ENCODE peak calls at places on chromosomes 16 and 17, in five cellular contexts. One of them, this sample, is unnamed.
A peak's percentile ranks its signal among the peaks of the same experiment; 100 is the strongest.

GRCh38 chr16:65548470-65548869 is 426.6 kb upstream of the CDH11 start:
- DNase-seq in naive thymus-derived CD8-positive, alpha-beta T cell: no peak
- DNase-seq in NCI-H1436 treated with DMSO at 0.1 percent for 48 hours: no peak
- DNase-seq in A549: no peak
- DNase-seq in GM03348: peak; percentile 15
- DNase-seq in this sample: no peak

GRCh38 chr16:89958068-89958467 is 9.5 kb downstream of the DEF8 start:
- DNase-seq in naive thymus-derived CD8-positive, alpha-beta T cell: no peak
- DNase-seq in NCI-H1436 treated with DMSO at 0.1 percent for 48 hours: no peak
- DNase-seq in A549: peak; percentile 66
- DNase-seq in GM03348: peak; percentile 28
- DNase-seq in this sample: peak; percentile 73

GRCh38 chr17:41860254-41860931 is 4.8 kb downstream of the KLHL11 start:
- DNase-seq in naive thymus-derived CD8-positive, alpha-beta T cell: no peak
- DNase-seq in NCI-H1436 treated with DMSO at 0.1 percent for 48 hours: no peak
- DNase-seq in A549: no peak
- DNase-seq in GM03348: no peak
- DNase-seq in this sample: no peak

GRCh38 chr17:48555616-48556533 is 11.0 kb upstream of the HOXB2 start:
- DNase-seq in naive thymus-derived CD8-positive, alpha-beta T cell: no peak
- DNase-seq in NCI-H1436 treated with DMSO at 0.1 percent for 48 hours: no peak
- DNase-seq in A549: peak; percentile 62
- DNase-seq in GM03348: no peak
- DNase-seq in this sample: no peak

GRCh38 chr16:75256059-75256870 is 4.8 kb upstream of the BCAR1 start:
- DNase-seq in naive thymus-derived CD8-positive, alpha-beta T cell: no peak
- DNase-seq in NCI-H1436 treated with DMSO at 0.1 percent for 48 hours: no peak
- DNase-seq in A549: no peak
- DNase-seq in GM03348: no peak
- DNase-seq in this sample: no peak

GRCh38 chr16:1036121-1036520 is 36.4 kb upstream of the SSTR5 start:
- DNase-seq in naive thymus-derived CD8-positive, alpha-beta T cell: no peak
- DNase-seq in NCI-H1436 treated with DMSO at 0.1 percent for 48 hours: no peak
- DNase-seq in A549: no peak
- DNase-seq in GM03348: no peak
- DNase-seq in this sample: no peak

GRCh38 chr17:7856081-7856791 is 1.1 kb downstream of the NAA38 start:
- DNase-seq in naive thymus-derived CD8-positive, alpha-beta T cell: no peak
- DNase-seq in NCI-H1436 treated with DMSO at 0.1 percent for 48 hours: no peak
- DNase-seq in A549: no peak
- DNase-seq in GM03348: no peak
- DNase-seq in this sample: no peak

GRCh38 chr17:59365383-59365981 is 34.0 kb downstream of the YPEL2 start:
- DNase-seq in naive thymus-derived CD8-positive, alpha-beta T cell: peak; percentile 75
- DNase-seq in NCI-H1436 treated with DMSO at 0.1 percent for 48 hours: peak; percentile 42
- DNase-seq in A549: no peak
- DNase-seq in GM03348: no peak
- DNase-seq in this sample: peak; percentile 77

GRCh38 chr17:61323696-61324539 is 75.7 kb upstream of the TBX2 start:
- DNase-seq in naive thymus-derived CD8-positive, alpha-beta T cell: no peak
- DNase-seq in NCI-H1436 treated with DMSO at 0.1 percent for 48 hours: no peak
- DNase-seq in A549: peak; percentile 51
- DNase-seq in GM03348: no peak
- DNase-seq in this sample: no peak

GRCh38 chr17:8753976-8754440 is 4.3 kb downstream of the SPDYE4 start:
- DNase-seq in naive thymus-derived CD8-positive, alpha-beta T cell: no peak
- DNase-seq in NCI-H1436 treated with DMSO at 0.1 percent for 48 hours: no peak
- DNase-seq in A549: peak; percentile 64
- DNase-seq in GM03348: peak; percentile 55
- DNase-seq in this sample: no peak

GRCh38 chr17:12737740-12738469 is 51.4 kb upstream of the ARHGAP44 start:
- DNase-seq in naive thymus-derived CD8-positive, alpha-beta T cell: no peak
- DNase-seq in NCI-H1436 treated with DMSO at 0.1 percent for 48 hours: no peak
- DNase-seq in A549: no peak
- DNase-seq in GM03348: peak; percentile 16
- DNase-seq in this sample: no peak

GRCh38 chr17:8153550-8153956 is 1.3 kb upstream of the PER1 start:
- DNase-seq in naive thymus-derived CD8-positive, alpha-beta T cell: peak; percentile 47
- DNase-seq in NCI-H1436 treated with DMSO at 0.1 percent for 48 hours: no peak
- DNase-seq in A549: peak; percentile 98
- DNase-seq in GM03348: peak; percentile 83
- DNase-seq in this sample: peak; percentile 37

GRCh38 chr16:87046235-87046634 is 271.0 kb downstream of the C16orf95 start:
- DNase-seq in naive thymus-derived CD8-positive, alpha-beta T cell: no peak
- DNase-seq in NCI-H1436 treated with DMSO at 0.1 percent for 48 hours: no peak
- DNase-seq in A549: no peak
- DNase-seq in GM03348: no peak
- DNase-seq in this sample: peak; percentile 17

GRCh38 chr17:47895254-47895855 is 681 bp upstream of the SP2 start:
- DNase-seq in naive thymus-derived CD8-positive, alpha-beta T cell: no peak
- DNase-seq in NCI-H1436 treated with DMSO at 0.1 percent for 48 hours: no peak
- DNase-seq in A549: peak; percentile 44
- DNase-seq in GM03348: peak; percentile 40
- DNase-seq in this sample: no peak

GRCh38 chr17:2695243-2695960 is 16.2 kb downstream of the CLUH start:
- DNase-seq in naive thymus-derived CD8-positive, alpha-beta T cell: no peak
- DNase-seq in NCI-H1436 treated with DMSO at 0.1 percent for 48 hours: no peak
- DNase-seq in A549: no peak
- DNase-seq in GM03348: no peak
- DNase-seq in this sample: peak; percentile 27

GRCh38 chr17:59830846-59831486 is 61.8 kb downstream of the TUBD1 start:
- DNase-seq in naive thymus-derived CD8-positive, alpha-beta T cell: no peak
- DNase-seq in NCI-H1436 treated with DMSO at 0.1 percent for 48 hours: no peak
- DNase-seq in A549: peak; percentile 58
- DNase-seq in GM03348: no peak
- DNase-seq in this sample: no peak

GRCh38 chr17:76585649-76586593 is at the start of gene ST6GALNAC2:
- DNase-seq in naive thymus-derived CD8-positive, alpha-beta T cell: peak; percentile 28
- DNase-seq in NCI-H1436 treated with DMSO at 0.1 percent for 48 hours: peak; percentile 20
- DNase-seq in A549: peak; percentile 59
- DNase-seq in GM03348: peak; percentile 66
- DNase-seq in this sample: peak; percentile 81

GRCh38 chr17:78493455-78494188 is 83.6 kb downstream of the DNAH17 start:
- DNase-seq in naive thymus-derived CD8-positive, alpha-beta T cell: no peak
- DNase-seq in NCI-H1436 treated with DMSO at 0.1 percent for 48 hours: no peak
- DNase-seq in A549: no peak
- DNase-seq in GM03348: no peak
- DNase-seq in this sample: no peak

GRCh38 chr17:18270046-18270850 is 9.8 kb downstream of the MIEF2 start:
- DNase-seq in naive thymus-derived CD8-positive, alpha-beta T cell: no peak
- DNase-seq in NCI-H1436 treated with DMSO at 0.1 percent for 48 hours: no peak
- DNase-seq in A549: no peak
- DNase-seq in GM03348: no peak
- DNase-seq in this sample: no peak

GRCh38 chr17:18955009-18955408 is 3.0 kb downstream of the SLC5A10 start:
- DNase-seq in naive thymus-derived CD8-positive, alpha-beta T cell: no peak
- DNase-seq in NCI-H1436 treated with DMSO at 0.1 percent for 48 hours: no peak
- DNase-seq in A549: no peak
- DNase-seq in GM03348: no peak
- DNase-seq in this sample: no peak

GRCh38 chr17:13002761-13003453 is 14.9 kb downstream of the ELAC2 start:
- DNase-seq in naive thymus-derived CD8-positive, alpha-beta T cell: peak; percentile 30
- DNase-seq in NCI-H1436 treated with DMSO at 0.1 percent for 48 hours: no peak
- DNase-seq in A549: peak; percentile 74
- DNase-seq in GM03348: peak; percentile 85
- DNase-seq in this sample: peak; percentile 51

GRCh38 chr17:78006338-78006737 is 47.8 kb downstream of the TNRC6C start:
- DNase-seq in naive thymus-derived CD8-positive, alpha-beta T cell: no peak
- DNase-seq in NCI-H1436 treated with DMSO at 0.1 percent for 48 hours: no peak
- DNase-seq in A549: no peak
- DNase-seq in GM03348: no peak
- DNase-seq in this sample: no peak

GRCh38 chr17:14058051-14058450 is 11.3 kb upstream of the COX10 start:
- DNase-seq in naive thymus-derived CD8-positive, alpha-beta T cell: no peak
- DNase-seq in NCI-H1436 treated with DMSO at 0.1 percent for 48 hours: no peak
- DNase-seq in A549: no peak
- DNase-seq in GM03348: peak; percentile 66
- DNase-seq in this sample: no peak

GRCh38 chr16:63938661-63939060 is 1183.2 kb downstream of the CDH11 start:
- DNase-seq in naive thymus-derived CD8-positive, alpha-beta T cell: no peak
- DNase-seq in NCI-H1436 treated with DMSO at 0.1 percent for 48 hours: no peak
- DNase-seq in A549: no peak
- DNase-seq in GM03348: peak; percentile 6
- DNase-seq in this sample: no peak

GRCh38 chr17:78561166-78561565 is 16.0 kb downstream of the DNAH17 start:
- DNase-seq in naive thymus-derived CD8-positive, alpha-beta T cell: no peak
- DNase-seq in NCI-H1436 treated with DMSO at 0.1 percent for 48 hours: no peak
- DNase-seq in A549: no peak
- DNase-seq in GM03348: no peak
- DNase-seq in this sample: no peak

GRCh38 chr17:79192503-79193500 is 118.2 kb downstream of the ENGASE start:
- DNase-seq in naive thymus-derived CD8-positive, alpha-beta T cell: peak; percentile 20
- DNase-seq in NCI-H1436 treated with DMSO at 0.1 percent for 48 hours: no peak
- DNase-seq in A549: no peak
- DNase-seq in GM03348: peak; percentile 82
- DNase-seq in this sample: peak; percentile 76

GRCh38 chr16:29839822-29840221 is 19.6 kb downstream of the MVP start:
- DNase-seq in naive thymus-derived CD8-positive, alpha-beta T cell: no peak
- DNase-seq in NCI-H1436 treated with DMSO at 0.1 percent for 48 hours: no peak
- DNase-seq in A549: no peak
- DNase-seq in GM03348: no peak
- DNase-seq in this sample: no peak

GRCh38 chr16:67529639-67530012 is 997 bp downstream of the RIPOR1 start:
- DNase-seq in naive thymus-derived CD8-positive, alpha-beta T cell: no peak
- DNase-seq in NCI-H1436 treated with DMSO at 0.1 percent for 48 hours: no peak
- DNase-seq in A549: no peak
- DNase-seq in GM03348: no peak
- DNase-seq in this sample: no peak

GRCh38 chr17:9022553-9023388 is 1.5 kb downstream of the NTN1 start:
- DNase-seq in naive thymus-derived CD8-positive, alpha-beta T cell: no peak
- DNase-seq in NCI-H1436 treated with DMSO at 0.1 percent for 48 hours: no peak
- DNase-seq in A549: peak; percentile 41
- DNase-seq in GM03348: no peak
- DNase-seq in this sample: no peak

GRCh38 chr16:85350973-85351372 is 238.7 kb upstream of the CIBAR2 start:
- DNase-seq in naive thymus-derived CD8-positive, alpha-beta T cell: no peak
- DNase-seq in NCI-H1436 treated with DMSO at 0.1 percent for 48 hours: no peak
- DNase-seq in A549: peak; percentile 89
- DNase-seq in GM03348: peak; percentile 89
- DNase-seq in this sample: no peak

GRCh38 chr16:58615280-58615679 is 14.3 kb downstream of the CNOT1 start:
- DNase-seq in naive thymus-derived CD8-positive, alpha-beta T cell: no peak
- DNase-seq in NCI-H1436 treated with DMSO at 0.1 percent for 48 hours: no peak
- DNase-seq in A549: no peak
- DNase-seq in GM03348: no peak
- DNase-seq in this sample: no peak

GRCh38 chr17:49557204-49558024 is 18.3 kb upstream of the NXPH3 start:
- DNase-seq in naive thymus-derived CD8-positive, alpha-beta T cell: peak; percentile 39
- DNase-seq in NCI-H1436 treated with DMSO at 0.1 percent for 48 hours: no peak
- DNase-seq in A549: peak; percentile 81
- DNase-seq in GM03348: peak; percentile 46
- DNase-seq in this sample: peak; percentile 83

GRCh38 chr16:65876200-65876498 is 490.3 kb upstream of the CDH5 start:
- DNase-seq in naive thymus-derived CD8-positive, alpha-beta T cell: no peak
- DNase-seq in NCI-H1436 treated with DMSO at 0.1 percent for 48 hours: no peak
- DNase-seq in A549: no peak
- DNase-seq in GM03348: peak; percentile 54
- DNase-seq in this sample: no peak

GRCh38 chr16:11677451-11677951 is 9.2 kb downstream of the SNN start:
- DNase-seq in naive thymus-derived CD8-positive, alpha-beta T cell: no peak
- DNase-seq in NCI-H1436 treated with DMSO at 0.1 percent for 48 hours: no peak
- DNase-seq in A549: no peak
- DNase-seq in GM03348: no peak
- DNase-seq in this sample: no peak

GRCh38 chr17:4703330-4703691 is 626 bp downstream of the PELP1 start:
- DNase-seq in naive thymus-derived CD8-positive, alpha-beta T cell: no peak
- DNase-seq in NCI-H1436 treated with DMSO at 0.1 percent for 48 hours: no peak
- DNase-seq in A549: no peak
- DNase-seq in GM03348: no peak
- DNase-seq in this sample: no peak

This sample was measured in Caco-2.